ENCODE peak calls at places on chromosomes 11 and 22, in five cellular contexts. F, O, D, Y and Q are unnamed samples.

GRCh38 chr22:44797181-44797720 is 44.9 kb downstream of the ARHGAP8 start:
- DNase-seq in F (no peak), O (no peak), D (no peak), Y (no peak), Q (no peak)

GRCh38 chr11:77506857-77507256 is 33.0 kb upstream of the PAK1 start:
- DNase-seq in F (no peak), O (no peak), D (no peak), Y (no peak), Q (no peak)

GRCh38 chr11:58811499-58811898 is 33.0 kb downstream of the GLYATL2 start:
- DNase-seq in F (no peak), O (no peak), D (no peak), Y (no peak), Q (no peak)

GRCh38 chr11:16933756-16934603 is 80.2 kb downstream of the PLEKHA7 start:
- DNase-seq in F (no peak), O (no peak), D (no peak), Y (no peak), Q (no peak)

GRCh38 chr11:2580061-2580421 is 119.8 kb downstream of the KCNQ1OT1 start:
- DNase-seq in F (peak; percentile 8), O (no peak), D (no peak), Y (no peak), Q (no peak)

GRCh38 chr22:24433001-24433867 is 5.8 kb downstream of the ADORA2A start:
- DNase-seq in F (no peak), O (no peak), D (no peak), Y (no peak), Q (no peak)

GRCh38 chr11:124897681-124898680 is at the start of gene ROBO4:
- DNase-seq in F (no peak), O (peak; percentile 22), D (no peak), Y (no peak), Q (no peak)

GRCh38 chr11:86774422-86774821 is 25.9 kb upstream of the PRSS23 start:
- DNase-seq in F (no peak), O (no peak), D (no peak), Y (no peak), Q (no peak)

GRCh38 chr11:62558669-62559068 is 12.1 kb upstream of the AHNAK start:
- DNase-seq in F (no peak), O (no peak), D (no peak), Y (no peak), Q (no peak)

GRCh38 chr11:61975638-61976419 is 8.4 kb upstream of the FTH1 start:
- DNase-seq in F (no peak), O (no peak), D (no peak), Y (no peak), Q (no peak)

GRCh38 chr11:2779499-2779980 is 79.7 kb upstream of the KCNQ1OT1 start:
- DNase-seq in F (no peak), O (no peak), D (peak; percentile 70), Y (no peak), Q (no peak)

GRCh38 chr11:1652778-1653540 is 23.4 kb downstream of the KRTAP5-5 start:
- DNase-seq in F (peak; percentile 88), O (peak; percentile 35), D (peak; percentile 90), Y (no peak), Q (peak; percentile 51)

GRCh38 chr11:70109903-70110302 is 31.8 kb downstream of the ANO1 start:
- DNase-seq in F (no peak), O (no peak), D (no peak), Y (no peak), Q (no peak)

GRCh38 chr11:72777755-72778278 is 16.0 kb downstream of the STARD10 start:
- DNase-seq in F (no peak), O (peak; percentile 90), D (no peak), Y (no peak), Q (no peak)

GRCh38 chr11:135035282-135035681 is 623.2 kb upstream of the B3GAT1 start:
- DNase-seq in F (no peak), O (no peak), D (no peak), Y (no peak), Q (no peak)

GRCh38 chr11:47464479-47464878 is 15.5 kb upstream of the RAPSN start:
- DNase-seq in F (peak; percentile 20), O (no peak), D (no peak), Y (no peak), Q (no peak)

GRCh38 chr11:65541093-65542010 is 16.5 kb downstream of the SCYL1 start:
- DNase-seq in F (no peak), O (no peak), D (no peak), Y (no peak), Q (no peak)

GRCh38 chr11:118735203-118735602 is 55.8 kb upstream of the TREH start:
- DNase-seq in F (no peak), O (no peak), D (no peak), Y (no peak), Q (no peak)

GRCh38 chr11:112344040-112344413 is 83.4 kb upstream of the PLET1 start:
- DNase-seq in F (no peak), O (no peak), D (no peak), Y (no peak), Q (no peak)

DNA sequence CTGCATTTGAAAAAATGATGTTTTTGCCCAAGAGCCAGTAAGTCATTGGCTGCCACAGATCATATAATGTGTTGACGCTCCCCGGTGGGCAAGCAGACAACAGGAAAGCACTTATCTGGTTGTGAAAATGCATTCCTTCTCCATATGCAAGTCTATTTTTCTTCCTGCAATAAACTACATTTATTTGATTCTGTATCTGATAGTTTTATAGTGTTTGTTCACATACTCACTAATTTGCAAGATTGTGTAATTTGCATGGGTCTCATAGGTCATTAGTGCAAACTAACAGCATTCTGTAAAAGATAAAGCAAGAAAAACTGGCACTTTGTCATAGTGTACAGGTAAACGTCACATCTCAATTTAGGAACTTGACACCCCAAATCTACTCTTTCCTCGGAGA is 200.9 kb downstream of the CADM1 start:
- DNase-seq in F (no peak), O (no peak), D (no peak), Y (no peak), Q (no peak)
- TF ChIP-seq ESRRA in F (no peak), O (no peak), D (no peak), Y (no peak), Q (no peak)

GRCh38 chr11:9893474-9893873 is 229.6 kb downstream of the SWAP70 start:
- DNase-seq in F (peak; percentile 15), O (no peak), D (no peak), Y (no peak), Q (no peak)
- TF ChIP-seq ESRRA in F (no peak), O (no peak), D (no peak), Y (no peak), Q (no peak)

DNA sequence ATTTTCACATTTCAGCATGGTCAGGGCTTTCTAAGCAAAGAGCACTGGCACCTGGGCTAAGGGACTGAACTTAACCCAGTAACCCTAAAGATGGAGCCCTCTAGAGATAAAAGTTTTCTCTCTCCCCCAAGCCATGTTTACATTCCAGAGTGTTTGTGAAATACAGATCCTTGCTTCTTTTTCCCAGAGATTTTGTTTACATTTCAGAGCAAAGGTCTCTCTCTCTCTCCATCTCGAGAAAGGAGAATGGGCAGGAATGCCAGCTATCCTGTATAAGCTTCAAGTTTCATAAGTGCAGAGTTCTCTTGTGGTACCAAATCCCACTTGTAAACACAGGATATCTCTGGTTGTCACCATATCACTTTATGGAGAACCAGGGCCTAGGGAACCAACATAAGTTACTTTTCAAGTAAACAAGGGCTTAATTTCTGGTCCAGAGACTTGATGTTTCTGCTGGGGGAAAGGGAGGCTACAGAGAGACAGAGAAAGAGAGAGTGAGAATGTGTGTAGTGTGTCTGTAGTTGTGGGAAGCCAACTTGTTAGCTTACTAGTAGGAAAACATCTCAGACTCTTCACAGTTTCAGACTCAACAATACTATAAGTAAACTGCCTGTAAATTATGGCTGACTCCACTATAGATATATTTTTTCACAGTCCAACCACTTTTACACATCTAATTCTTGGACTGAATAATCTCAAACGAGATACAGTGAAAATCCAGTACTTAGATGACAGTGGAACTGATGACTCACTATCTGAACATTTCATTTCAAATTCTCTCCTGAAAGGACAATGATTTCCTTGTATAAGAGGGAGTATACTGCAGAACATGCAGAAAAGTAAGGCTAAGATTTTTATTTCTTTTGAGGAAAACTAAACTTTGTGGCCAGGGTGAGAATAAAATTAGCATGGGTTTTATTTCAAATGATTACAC is 76.2 kb downstream of the ARHGAP32 start:
- DNase-seq in F (no peak), O (peak; percentile 88), D (no peak), Y (no peak), Q (no peak)
- TF ChIP-seq ESRRA in F (no peak), O (no peak), D (no peak), Y (no peak), Q (no peak)

GRCh38 chr11:81237139-81237538 is 1496.5 kb downstream of the FAM181B start:
- DNase-seq in F (no peak), O (peak; percentile 49), D (no peak), Y (no peak), Q (no peak)
- TF ChIP-seq ESRRA in F (no peak), O (no peak), D (no peak), Y (no peak), Q (no peak)

GRCh38 chr11:129593098-129593497 is 217.4 kb downstream of the BARX2 start:
- DNase-seq in F (no peak), O (no peak), D (no peak), Y (no peak), Q (no peak)
- TF ChIP-seq ESRRA in F (no peak), O (no peak), D (no peak), Y (no peak), Q (no peak)